ENCODE peak calls at places on chromosomes 7 and 10, in seven cellular contexts. One of them, this sample, is unnamed.

GRCh38 chr7:71144963-71145362 is 13.0 kb downstream of the GALNT17 start:
- DNase-seq in T-helper 9 cell: no peak
- DNase-seq in ACHN: no peak
- DNase-seq in KBM-7: no peak
- DNase-seq in GF-D8: no peak
- DNase-seq in activated CD4-positive, alpha-beta T cell treated with anti-CD3 and anti-CD28 coated beads, Interleukin-2, amount 10 ng/mL, durations not matched to agents 7 days and 5 days: no peak
- DNase-seq in ecto neural progenitor cell: no peak
- DNase-seq in this sample: no peak

GRCh38 chr10:22854935-22855421 is 72.9 kb upstream of the ARMC3 start:
- DNase-seq in T-helper 9 cell: no peak
- DNase-seq in ACHN: no peak
- DNase-seq in KBM-7: no peak
- DNase-seq in GF-D8: no peak
- DNase-seq in activated CD4-positive, alpha-beta T cell treated with anti-CD3 and anti-CD28 coated beads, Interleukin-2, amount 10 ng/mL, durations not matched to agents 7 days and 5 days: no peak
- DNase-seq in ecto neural progenitor cell: no peak
- DNase-seq in this sample: no peak

GRCh38 chr10:46547331-46547880 is 9.1 kb downstream of the GPRIN2 start:
- DNase-seq in T-helper 9 cell: no peak
- DNase-seq in ACHN: no peak
- DNase-seq in KBM-7: no peak
- DNase-seq in GF-D8: no peak
- DNase-seq in activated CD4-positive, alpha-beta T cell treated with anti-CD3 and anti-CD28 coated beads, Interleukin-2, amount 10 ng/mL, durations not matched to agents 7 days and 5 days: no peak
- DNase-seq in ecto neural progenitor cell: peak
- DNase-seq in this sample: no peak

GRCh38 chr7:64686493-64687184 is 20.7 kb downstream of the ZNF107 start:
- DNase-seq in T-helper 9 cell: no peak
- DNase-seq in ACHN: no peak
- DNase-seq in KBM-7: peak
- DNase-seq in GF-D8: peak
- DNase-seq in activated CD4-positive, alpha-beta T cell treated with anti-CD3 and anti-CD28 coated beads, Interleukin-2, amount 10 ng/mL, durations not matched to agents 7 days and 5 days: no peak
- DNase-seq in ecto neural progenitor cell: no peak
- DNase-seq in this sample: peak

GRCh38 chr10:78319371-78319770 is 285.7 kb downstream of the RPS24 start:
- DNase-seq in T-helper 9 cell: no peak
- DNase-seq in ACHN: no peak
- DNase-seq in KBM-7: no peak
- DNase-seq in GF-D8: no peak
- DNase-seq in activated CD4-positive, alpha-beta T cell treated with anti-CD3 and anti-CD28 coated beads, Interleukin-2, amount 10 ng/mL, durations not matched to agents 7 days and 5 days: no peak
- DNase-seq in ecto neural progenitor cell: peak
- DNase-seq in this sample: no peak

GRCh38 chr7:100803398-100804161 is 23.7 kb downstream of the EPHB4 start:
- DNase-seq in T-helper 9 cell: no peak
- DNase-seq in ACHN: peak
- DNase-seq in KBM-7: peak
- DNase-seq in GF-D8: peak
- DNase-seq in activated CD4-positive, alpha-beta T cell treated with anti-CD3 and anti-CD28 coated beads, Interleukin-2, amount 10 ng/mL, durations not matched to agents 7 days and 5 days: peak
- DNase-seq in ecto neural progenitor cell: peak
- DNase-seq in this sample: peak

GRCh38 chr7:55109384-55110167 is 90.8 kb downstream of the EGFR start:
- DNase-seq in T-helper 9 cell: no peak
- DNase-seq in ACHN: peak
- DNase-seq in KBM-7: no peak
- DNase-seq in GF-D8: no peak
- DNase-seq in activated CD4-positive, alpha-beta T cell treated with anti-CD3 and anti-CD28 coated beads, Interleukin-2, amount 10 ng/mL, durations not matched to agents 7 days and 5 days: no peak
- DNase-seq in ecto neural progenitor cell: no peak
- DNase-seq in this sample: no peak

GRCh38 chr10:127525686-127526085 is 23.4 kb upstream of the NPS start:
- DNase-seq in T-helper 9 cell: no peak
- DNase-seq in ACHN: no peak
- DNase-seq in KBM-7: no peak
- DNase-seq in GF-D8: no peak
- DNase-seq in activated CD4-positive, alpha-beta T cell treated with anti-CD3 and anti-CD28 coated beads, Interleukin-2, amount 10 ng/mL, durations not matched to agents 7 days and 5 days: no peak
- DNase-seq in ecto neural progenitor cell: no peak
- DNase-seq in this sample: no peak

GRCh38 chr7:40583653-40584424 is 449.0 kb downstream of the SUGCT start:
- DNase-seq in T-helper 9 cell: no peak
- DNase-seq in ACHN: no peak
- DNase-seq in KBM-7: no peak
- DNase-seq in GF-D8: no peak
- DNase-seq in activated CD4-positive, alpha-beta T cell treated with anti-CD3 and anti-CD28 coated beads, Interleukin-2, amount 10 ng/mL, durations not matched to agents 7 days and 5 days: no peak
- DNase-seq in ecto neural progenitor cell: no peak
- DNase-seq in this sample: no peak

GRCh38 chr10:112953075-112953501 is 3.0 kb downstream of the TCF7L2 start:
- DNase-seq in T-helper 9 cell: no peak
- DNase-seq in ACHN: peak
- DNase-seq in KBM-7: no peak
- DNase-seq in GF-D8: no peak
- DNase-seq in activated CD4-positive, alpha-beta T cell treated with anti-CD3 and anti-CD28 coated beads, Interleukin-2, amount 10 ng/mL, durations not matched to agents 7 days and 5 days: no peak
- DNase-seq in ecto neural progenitor cell: no peak
- DNase-seq in this sample: peak

GRCh38 chr7:131056007-131056406 is 271.7 kb upstream of the MKLN1 start:
- DNase-seq in T-helper 9 cell: no peak
- DNase-seq in ACHN: no peak
- DNase-seq in KBM-7: peak
- DNase-seq in GF-D8: no peak
- DNase-seq in activated CD4-positive, alpha-beta T cell treated with anti-CD3 and anti-CD28 coated beads, Interleukin-2, amount 10 ng/mL, durations not matched to agents 7 days and 5 days: no peak
- DNase-seq in ecto neural progenitor cell: no peak
- DNase-seq in this sample: no peak

GRCh38 chr7:47518827-47519226 is 63.1 kb downstream of the TNS3 start:
- DNase-seq in T-helper 9 cell: no peak
- DNase-seq in ACHN: no peak
- DNase-seq in KBM-7: no peak
- DNase-seq in GF-D8: no peak
- DNase-seq in activated CD4-positive, alpha-beta T cell treated with anti-CD3 and anti-CD28 coated beads, Interleukin-2, amount 10 ng/mL, durations not matched to agents 7 days and 5 days: no peak
- DNase-seq in ecto neural progenitor cell: no peak
- DNase-seq in this sample: no peak

GRCh38 chr7:70595741-70596574 is 536.0 kb upstream of the GALNT17 start:
- DNase-seq in T-helper 9 cell: no peak
- DNase-seq in ACHN: no peak
- DNase-seq in KBM-7: no peak
- DNase-seq in GF-D8: no peak
- DNase-seq in activated CD4-positive, alpha-beta T cell treated with anti-CD3 and anti-CD28 coated beads, Interleukin-2, amount 10 ng/mL, durations not matched to agents 7 days and 5 days: peak
- DNase-seq in ecto neural progenitor cell: peak
- DNase-seq in this sample: no peak

GRCh38 chr7:7565746-7566650 is 686 bp upstream of the MIOS start:
- DNase-seq in T-helper 9 cell: no peak
- DNase-seq in ACHN: peak
- DNase-seq in KBM-7: no peak
- DNase-seq in GF-D8: no peak
- DNase-seq in activated CD4-positive, alpha-beta T cell treated with anti-CD3 and anti-CD28 coated beads, Interleukin-2, amount 10 ng/mL, durations not matched to agents 7 days and 5 days: no peak
- DNase-seq in ecto neural progenitor cell: no peak
- DNase-seq in this sample: no peak

GRCh38 chr7:33591481-33591880 is 313.9 kb upstream of the BMPER start:
- DNase-seq in T-helper 9 cell: no peak
- DNase-seq in ACHN: no peak
- DNase-seq in KBM-7: no peak
- DNase-seq in GF-D8: no peak
- DNase-seq in activated CD4-positive, alpha-beta T cell treated with anti-CD3 and anti-CD28 coated beads, Interleukin-2, amount 10 ng/mL, durations not matched to agents 7 days and 5 days: no peak
- DNase-seq in ecto neural progenitor cell: no peak
- DNase-seq in this sample: peak

GRCh38 chr7:120996333-120996982 is 7.9 kb downstream of the CPED1 start:
- DNase-seq in T-helper 9 cell: peak
- DNase-seq in ACHN: peak
- DNase-seq in KBM-7: peak
- DNase-seq in GF-D8: peak
- DNase-seq in activated CD4-positive, alpha-beta T cell treated with anti-CD3 and anti-CD28 coated beads, Interleukin-2, amount 10 ng/mL, durations not matched to agents 7 days and 5 days: peak
- DNase-seq in ecto neural progenitor cell: no peak
- DNase-seq in this sample: peak

GRCh38 chr7:98831641-98832221 is 38.1 kb downstream of the TMEM130 start:
- DNase-seq in T-helper 9 cell: peak
- DNase-seq in ACHN: peak
- DNase-seq in KBM-7: peak
- DNase-seq in GF-D8: no peak
- DNase-seq in activated CD4-positive, alpha-beta T cell treated with anti-CD3 and anti-CD28 coated beads, Interleukin-2, amount 10 ng/mL, durations not matched to agents 7 days and 5 days: peak
- DNase-seq in ecto neural progenitor cell: no peak
- DNase-seq in this sample: no peak

GRCh38 chr7:34838329-34838728 is 180.3 kb downstream of the NPSR1 start:
- DNase-seq in T-helper 9 cell: no peak
- DNase-seq in ACHN: no peak
- DNase-seq in KBM-7: no peak
- DNase-seq in GF-D8: no peak
- DNase-seq in activated CD4-positive, alpha-beta T cell treated with anti-CD3 and anti-CD28 coated beads, Interleukin-2, amount 10 ng/mL, durations not matched to agents 7 days and 5 days: no peak
- DNase-seq in ecto neural progenitor cell: no peak
- DNase-seq in this sample: no peak

GRCh38 chr7:92609921-92610518 is 19.8 kb upstream of the FAM133B start:
- DNase-seq in T-helper 9 cell: no peak
- DNase-seq in ACHN: peak
- DNase-seq in KBM-7: peak
- DNase-seq in GF-D8: peak
- DNase-seq in activated CD4-positive, alpha-beta T cell treated with anti-CD3 and anti-CD28 coated beads, Interleukin-2, amount 10 ng/mL, durations not matched to agents 7 days and 5 days: no peak
- DNase-seq in ecto neural progenitor cell: no peak
- DNase-seq in this sample: peak

GRCh38 chr10:90925078-90926029 is 4.5 kb upstream of the ANKRD1 start:
- DNase-seq in T-helper 9 cell: no peak
- DNase-seq in ACHN: peak
- DNase-seq in KBM-7: no peak
- DNase-seq in GF-D8: no peak
- DNase-seq in activated CD4-positive, alpha-beta T cell treated with anti-CD3 and anti-CD28 coated beads, Interleukin-2, amount 10 ng/mL, durations not matched to agents 7 days and 5 days: no peak
- DNase-seq in ecto neural progenitor cell: no peak
- DNase-seq in this sample: no peak

GRCh38 chr7:23544913-23545354 is 13.2 kb upstream of the TRA2A start:
- DNase-seq in T-helper 9 cell: no peak
- DNase-seq in ACHN: peak
- DNase-seq in KBM-7: peak
- DNase-seq in GF-D8: peak
- DNase-seq in activated CD4-positive, alpha-beta T cell treated with anti-CD3 and anti-CD28 coated beads, Interleukin-2, amount 10 ng/mL, durations not matched to agents 7 days and 5 days: peak
- DNase-seq in ecto neural progenitor cell: no peak
- DNase-seq in this sample: peak

GRCh38 chr10:78867555-78867939 is 201.2 kb upstream of the ZMIZ1 start:
- DNase-seq in T-helper 9 cell: no peak
- DNase-seq in ACHN: no peak
- DNase-seq in KBM-7: no peak
- DNase-seq in GF-D8: no peak
- DNase-seq in activated CD4-positive, alpha-beta T cell treated with anti-CD3 and anti-CD28 coated beads, Interleukin-2, amount 10 ng/mL, durations not matched to agents 7 days and 5 days: no peak
- DNase-seq in ecto neural progenitor cell: peak
- DNase-seq in this sample: no peak

GRCh38 chr10:96832721-96833219 is 672 bp downstream of the LCOR start:
- DNase-seq in T-helper 9 cell: peak
- DNase-seq in ACHN: peak
- DNase-seq in KBM-7: peak
- DNase-seq in GF-D8: peak
- DNase-seq in activated CD4-positive, alpha-beta T cell treated with anti-CD3 and anti-CD28 coated beads, Interleukin-2, amount 10 ng/mL, durations not matched to agents 7 days and 5 days: peak
- DNase-seq in ecto neural progenitor cell: no peak
- DNase-seq in this sample: peak

GRCh38 chr10:82887488-82887887 is 1012.5 kb downstream of the NRG3 start:
- DNase-seq in T-helper 9 cell: no peak
- DNase-seq in ACHN: no peak
- DNase-seq in KBM-7: no peak
- DNase-seq in GF-D8: no peak
- DNase-seq in activated CD4-positive, alpha-beta T cell treated with anti-CD3 and anti-CD28 coated beads, Interleukin-2, amount 10 ng/mL, durations not matched to agents 7 days and 5 days: no peak
- DNase-seq in ecto neural progenitor cell: no peak
- DNase-seq in this sample: no peak

GRCh38 chr10:25113231-25114035 is 61.4 kb upstream of the GPR158 start:
- DNase-seq in T-helper 9 cell: peak
- DNase-seq in ACHN: peak
- DNase-seq in KBM-7: peak
- DNase-seq in GF-D8: peak
- DNase-seq in activated CD4-positive, alpha-beta T cell treated with anti-CD3 and anti-CD28 coated beads, Interleukin-2, amount 10 ng/mL, durations not matched to agents 7 days and 5 days: peak
- DNase-seq in ecto neural progenitor cell: peak
- DNase-seq in this sample: peak

GRCh38 chr10:1177936-1178335 is 121.8 kb downstream of the WDR37 start:
- DNase-seq in T-helper 9 cell: no peak
- DNase-seq in ACHN: no peak
- DNase-seq in KBM-7: no peak
- DNase-seq in GF-D8: no peak
- DNase-seq in activated CD4-positive, alpha-beta T cell treated with anti-CD3 and anti-CD28 coated beads, Interleukin-2, amount 10 ng/mL, durations not matched to agents 7 days and 5 days: no peak
- DNase-seq in ecto neural progenitor cell: no peak
- DNase-seq in this sample: no peak

GRCh38 chr10:115606727-115607126 is 513.6 kb downstream of the ATRNL1 start:
- DNase-seq in T-helper 9 cell: no peak
- DNase-seq in ACHN: no peak
- DNase-seq in KBM-7: no peak
- DNase-seq in GF-D8: no peak
- DNase-seq in activated CD4-positive, alpha-beta T cell treated with anti-CD3 and anti-CD28 coated beads, Interleukin-2, amount 10 ng/mL, durations not matched to agents 7 days and 5 days: no peak
- DNase-seq in ecto neural progenitor cell: no peak
- DNase-seq in this sample: no peak

GRCh38 chr10:115163129-115163528 is 70.0 kb downstream of the ATRNL1 start:
- DNase-seq in T-helper 9 cell: no peak
- DNase-seq in ACHN: no peak
- DNase-seq in KBM-7: no peak
- DNase-seq in GF-D8: no peak
- DNase-seq in activated CD4-positive, alpha-beta T cell treated with anti-CD3 and anti-CD28 coated beads, Interleukin-2, amount 10 ng/mL, durations not matched to agents 7 days and 5 days: no peak
- DNase-seq in ecto neural progenitor cell: no peak
- DNase-seq in this sample: no peak

GRCh38 chr7:106022193-106022821 is 59.2 kb downstream of the CDHR3 start:
- DNase-seq in T-helper 9 cell: peak
- DNase-seq in ACHN: no peak
- DNase-seq in KBM-7: peak
- DNase-seq in GF-D8: no peak
- DNase-seq in activated CD4-positive, alpha-beta T cell treated with anti-CD3 and anti-CD28 coated beads, Interleukin-2, amount 10 ng/mL, durations not matched to agents 7 days and 5 days: peak
- DNase-seq in ecto neural progenitor cell: no peak
- DNase-seq in this sample: no peak

GRCh38 chr10:48215148-48215982 is 59.1 kb downstream of the FRMPD2 start:
- DNase-seq in T-helper 9 cell: no peak
- DNase-seq in ACHN: peak
- DNase-seq in KBM-7: peak
- DNase-seq in GF-D8: no peak
- DNase-seq in activated CD4-positive, alpha-beta T cell treated with anti-CD3 and anti-CD28 coated beads, Interleukin-2, amount 10 ng/mL, durations not matched to agents 7 days and 5 days: peak
- DNase-seq in ecto neural progenitor cell: peak
- DNase-seq in this sample: peak

GRCh38 chr10:110003524-110003885 is 4.3 kb upstream of the ADD3 start:
- DNase-seq in T-helper 9 cell: no peak
- DNase-seq in ACHN: no peak
- DNase-seq in KBM-7: no peak
- DNase-seq in GF-D8: no peak
- DNase-seq in activated CD4-positive, alpha-beta T cell treated with anti-CD3 and anti-CD28 coated beads, Interleukin-2, amount 10 ng/mL, durations not matched to agents 7 days and 5 days: no peak
- DNase-seq in ecto neural progenitor cell: no peak
- DNase-seq in this sample: no peak

GRCh38 chr10:97861924-97862323 is 12.3 kb downstream of the GOLGA7B start:
- DNase-seq in T-helper 9 cell: no peak
- DNase-seq in ACHN: peak
- DNase-seq in KBM-7: no peak
- DNase-seq in GF-D8: no peak
- DNase-seq in activated CD4-positive, alpha-beta T cell treated with anti-CD3 and anti-CD28 coated beads, Interleukin-2, amount 10 ng/mL, durations not matched to agents 7 days and 5 days: no peak
- DNase-seq in ecto neural progenitor cell: no peak
- DNase-seq in this sample: no peak

GRCh38 chr7:152597514-152597913 is 78.4 kb downstream of the XRCC2 start:
- DNase-seq in T-helper 9 cell: no peak
- DNase-seq in ACHN: no peak
- DNase-seq in KBM-7: no peak
- DNase-seq in GF-D8: no peak
- DNase-seq in activated CD4-positive, alpha-beta T cell treated with anti-CD3 and anti-CD28 coated beads, Interleukin-2, amount 10 ng/mL, durations not matched to agents 7 days and 5 days: no peak
- DNase-seq in ecto neural progenitor cell: no peak
- DNase-seq in this sample: no peak

GRCh38 chr10:98134117-98134430 is 383 bp upstream of the R3HCC1L start:
- DNase-seq in T-helper 9 cell: no peak
- DNase-seq in ACHN: no peak
- DNase-seq in KBM-7: no peak
- DNase-seq in GF-D8: no peak
- DNase-seq in activated CD4-positive, alpha-beta T cell treated with anti-CD3 and anti-CD28 coated beads, Interleukin-2, amount 10 ng/mL, durations not matched to agents 7 days and 5 days: no peak
- DNase-seq in ecto neural progenitor cell: no peak
- DNase-seq in this sample: no peak

GRCh38 chr10:12344375-12345110 is 4.8 kb upstream of the CAMK1D start:
- DNase-seq in T-helper 9 cell: no peak
- DNase-seq in ACHN: no peak
- DNase-seq in KBM-7: no peak
- DNase-seq in GF-D8: no peak
- DNase-seq in activated CD4-positive, alpha-beta T cell treated with anti-CD3 and anti-CD28 coated beads, Interleukin-2, amount 10 ng/mL, durations not matched to agents 7 days and 5 days: no peak
- DNase-seq in ecto neural progenitor cell: no peak
- DNase-seq in this sample: no peak

This sample was measured in AML-193.